ENCODE peak calls at places on chromosomes 6 and 20, in four cellular contexts. U is astrocyte, A is K562, B is PC-3. Q is an unnamed sample. For H3K79me2 and H3K9me3, the result is how much of the 10 kb centered on the place peaks cover.

GRCh38 chr6:444653-445275 is 53.2 kb downstream of the IRF4 start:
- DNase-seq in B (no peak), U (no peak), A (no peak), Q (no peak)

GRCh38 chr6:138307816-138308727 is 69.6 kb upstream of the SMIM28 start:
- DNase-seq in A (no peak), U (no peak), B (no peak), Q (peak)

GRCh38 chr20:4325548-4326187 is 310.3 kb upstream of the RNF24 start:
- DNase-seq in A (no peak), B (peak), U (no peak), Q (no peak)

GRCh38 chr6:168742146-168742782 is 301.3 kb downstream of the SMOC2 start:
- DNase-seq in A (no peak), B (no peak), U (no peak), Q (no peak)

GRCh38 chr20:60136640-60137411 is 178.6 kb downstream of the CDH26 start:
- DNase-seq in B (no peak), A (no peak), U (no peak), Q (no peak)

GRCh38 chr6:13201336-13201735 is 127.0 kb downstream of the TBC1D7 start:
- DNase-seq in B (no peak), A (no peak), U (no peak), Q (no peak)

GRCh38 chr6:75201901-75202672 is 3.8 kb downstream of the COL12A1 start:
- DNase-seq in B (no peak), U (peak), A (no peak), Q (peak)

GRCh38 chr20:34268851-34269668 is 27.8 kb downstream of the ASIP start:
- DNase-seq in A (no peak), B (no peak), U (peak), Q (peak)

GRCh38 chr6:39347906-39348585 is 25.5 kb upstream of the KCNK16 start:
- DNase-seq in B (peak), A (peak), U (peak), Q (peak)

GRCh38 chr6:123619156-123619555 is 17.6 kb downstream of the TRDN start:
- DNase-seq in A (no peak), B (no peak), U (no peak), Q (no peak)

GRCh38 chr6:53336070-53336469 is 12.7 kb downstream of the ELOVL5 start:
- DNase-seq in B (no peak), A (no peak), U (no peak), Q (no peak)
- H3K4me3 ChIP-seq in B (no peak), A (no peak), U (no peak), Q (no peak)

DNA sequence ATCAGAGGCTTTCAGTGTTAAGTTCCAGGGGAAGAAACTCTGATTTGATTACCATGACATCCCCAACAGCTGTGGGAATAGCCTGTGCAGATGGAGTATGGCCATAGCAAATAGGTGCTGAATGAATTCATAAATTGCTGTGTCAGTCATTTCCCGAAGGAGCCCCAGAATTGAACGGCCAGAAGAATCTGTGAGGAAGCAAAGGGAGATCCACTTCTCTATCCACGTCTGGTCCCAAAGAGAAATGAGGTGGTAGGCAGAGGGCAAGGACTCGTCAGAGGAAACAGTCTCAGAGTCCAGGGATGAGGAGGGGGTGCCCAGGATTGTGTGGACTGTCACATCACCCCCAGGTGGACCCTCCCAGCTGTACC is 3.1 kb upstream of the TAF8 start:
- DNase-seq in U (no peak), A (no peak), B (no peak), Q (no peak)
- H3K79me2 ChIP-seq in U (under half), A (under half), B (under half), Q (under half)

DNA sequence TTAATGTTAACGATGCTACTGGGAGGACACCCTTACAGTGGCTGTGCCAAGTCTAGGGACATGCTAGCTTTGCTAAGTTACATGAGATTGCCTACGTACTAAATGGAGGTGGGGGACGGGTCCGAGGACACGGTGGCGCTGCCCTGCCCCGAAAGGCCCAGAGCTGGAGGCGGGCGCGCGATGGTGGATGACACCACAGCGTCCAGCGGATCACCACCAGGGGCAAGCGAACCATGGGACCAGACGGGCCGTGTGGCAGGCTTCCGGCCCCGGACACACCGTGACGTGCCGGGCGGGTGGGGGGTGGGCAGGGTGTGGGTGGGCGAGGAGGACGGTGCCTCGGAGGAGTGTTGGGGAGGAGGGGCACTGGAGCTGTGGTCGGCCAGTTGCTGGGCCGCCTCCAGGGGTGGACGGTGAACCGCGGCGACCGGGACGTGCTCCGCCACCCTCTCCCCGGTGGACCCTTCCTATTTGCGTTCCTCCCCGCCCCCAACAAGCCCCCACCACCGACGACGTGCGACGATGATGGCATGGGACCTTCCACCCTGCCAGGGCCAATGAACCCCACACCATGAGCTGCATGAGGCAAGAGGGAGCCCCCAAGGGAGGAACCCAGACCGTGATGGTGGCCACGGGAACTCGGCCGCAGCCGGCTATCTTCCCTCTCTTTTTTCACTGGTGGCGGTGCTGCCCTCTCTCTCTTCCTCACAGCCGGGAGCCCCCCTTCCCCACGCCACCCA is 773.3 kb upstream of the DEFB115 start:
- DNase-seq in B (no peak), U (no peak), A (no peak), Q (peak)
- H3K9me3 ChIP-seq in B (under half), U (under half), A (under half), Q (under half)

DNA sequence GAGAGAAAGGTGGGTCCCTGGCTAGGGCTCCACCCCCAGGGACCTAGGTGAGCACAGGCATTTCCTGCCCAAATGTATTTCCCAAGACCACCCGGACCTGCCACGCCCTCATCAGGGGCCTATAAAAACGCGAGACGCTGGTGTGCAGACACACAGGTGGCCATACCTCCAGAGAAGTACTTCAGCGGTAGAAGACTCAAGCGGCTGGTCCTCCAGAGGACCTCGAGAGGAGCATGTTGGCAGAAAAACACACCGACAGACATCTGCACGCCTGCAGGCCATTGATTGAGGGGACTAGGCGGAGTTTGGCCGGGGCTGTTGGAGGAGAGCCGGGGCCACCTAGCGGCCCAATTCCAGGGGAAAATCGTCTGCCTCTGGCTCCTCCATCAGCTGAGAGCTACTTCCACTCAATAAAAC is 695.8 kb upstream of the MMS22L start:
- DNase-seq in A (no peak), B (peak), U (no peak), Q (no peak)
- H3K4me3 ChIP-seq in A (no peak), B (peak), U (no peak), Q (no peak)

DNA sequence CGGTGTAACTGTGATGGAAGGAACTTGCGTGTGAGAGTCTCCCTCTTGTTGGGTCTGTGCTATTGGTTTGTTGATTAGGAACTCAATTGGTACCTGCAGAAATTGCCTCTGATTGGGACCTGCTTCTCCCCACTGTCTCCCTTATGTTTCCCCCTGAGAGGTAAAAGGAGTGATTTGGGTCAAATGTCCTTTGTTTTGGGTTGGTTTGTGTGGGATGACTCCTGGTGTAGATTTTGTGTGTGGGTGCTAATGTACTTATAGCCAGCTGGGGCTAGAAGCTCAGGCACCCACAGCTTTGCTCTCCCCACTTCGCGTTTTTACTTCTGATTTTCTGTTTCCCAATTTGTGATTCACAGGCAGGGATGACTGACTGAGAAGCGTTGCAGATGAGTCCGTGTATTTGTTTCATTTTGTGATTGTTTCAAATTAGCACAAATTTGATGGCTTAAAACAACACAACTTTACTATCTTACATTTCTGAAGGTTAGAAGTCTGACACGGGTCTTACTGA is 79.1 kb downstream of the UTRN start:
- DNase-seq in A (no peak), U (no peak), B (no peak), Q (no peak)
- H3K79me2 ChIP-seq in A (under half), U (under half), B (under half), Q (half or more)

GRCh38 chr6:170022291-170022722 is 268.6 kb downstream of the DLL1 start:
- DNase-seq in U (no peak), B (no peak), A (no peak), Q (no peak)
- H3K9me3 ChIP-seq in U (under half), B (under half), A (under half), Q (under half)

DNA sequence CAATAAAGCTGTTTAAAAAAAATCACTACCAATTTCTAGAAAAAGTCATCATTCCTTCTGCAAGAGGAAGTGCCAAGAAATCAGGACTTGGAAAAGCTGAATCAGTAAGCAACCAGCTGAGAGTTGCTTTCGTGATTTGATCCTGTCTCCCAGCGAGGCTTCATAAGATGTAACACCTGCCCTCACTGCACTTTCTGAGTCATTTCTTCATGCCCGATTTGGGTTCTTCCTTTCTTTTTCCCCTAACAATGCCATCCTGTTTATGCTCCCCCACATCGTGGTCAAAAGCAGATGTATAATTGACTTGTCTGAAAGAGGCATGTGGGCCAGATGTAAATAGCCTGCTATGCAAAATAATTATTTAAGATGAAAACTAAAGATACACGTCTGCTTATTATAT is 52.1 kb downstream of the RIPOR2 start:
- DNase-seq in A (no peak), U (peak), B (peak), Q (no peak)
- H3K4me3 ChIP-seq in A (no peak), U (no peak), B (no peak), Q (no peak)

GRCh38 chr6:74181471-74181870 is 485.5 kb downstream of the CD109 start:
- DNase-seq in B (no peak), A (no peak), U (no peak), Q (no peak)

GRCh38 chr6:74177496-74177895 is 481.5 kb downstream of the CD109 start:
- DNase-seq in U (no peak), B (no peak), A (no peak), Q (peak)

GRCh38 chr6:74187811-74188210 is 491.8 kb downstream of the CD109 start:
- DNase-seq in A (no peak), U (no peak), B (no peak), Q (no peak)

DNA sequence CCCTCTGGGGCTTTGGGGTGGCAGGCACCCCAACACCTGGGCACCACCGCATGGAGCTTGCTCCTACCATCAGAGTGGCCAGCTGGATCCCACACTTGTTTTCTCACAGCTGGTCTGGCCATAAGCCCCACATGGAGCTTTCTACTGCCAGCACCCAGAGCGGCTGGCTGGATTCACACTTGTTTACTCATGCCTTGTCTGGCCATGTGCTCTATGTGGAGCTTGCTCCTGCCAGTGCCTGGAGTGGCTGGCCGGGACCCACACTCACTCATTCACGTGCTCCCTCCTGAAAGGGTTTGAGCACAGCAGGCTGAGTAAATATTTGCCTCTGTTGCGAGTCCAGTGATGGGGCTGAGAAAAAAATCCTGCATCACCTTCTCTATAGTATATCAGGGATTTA is 487.0 kb downstream of the CD109 start:
- DNase-seq in B (no peak), A (no peak), U (no peak), Q (no peak)
- H3K79me2 ChIP-seq in B (under half), A (under half), U (under half), Q (under half)